ENCODE peak calls at places on chromosome 10, in seven cellular contexts. Z is mucosa of descending colon, T is tibial nerve, A is endothelial cell of umbilical vein, U is HCT116, B is GM23338, C is breast epithelium. Y is an unnamed sample.

GRCh38 chr10:69810998-69811397 is 9.3 kb downstream of the COL13A1 start:
- DNase-seq in T (no peak), U (no peak), Z (no peak), B (no peak), A (peak; percentile 19), C (no peak), Y (no peak)

GRCh38 chr10:133457100-133457841 is 3.5 kb downstream of the SCART1 start:
- DNase-seq in T (no peak), B (no peak), Z (no peak), A (no peak), C (peak; percentile 12), U (no peak), Y (no peak)

GRCh38 chr10:14659626-14660196 is 115.0 kb downstream of the FAM107B start:
- DNase-seq in B (no peak), Z (peak; percentile 31), A (no peak), T (no peak), U (no peak), C (no peak), Y (no peak)

GRCh38 chr10:131311661-131312260 is at the start of gene TCERG1L:
- DNase-seq in Z (no peak), T (no peak), B (peak; percentile 50), C (no peak), A (no peak), U (no peak), Y (no peak)

GRCh38 chr10:104640339-104641149 is 546 bp upstream of the SORCS3 start:
- DNase-seq in B (peak; percentile 38), T (no peak), A (no peak), C (no peak), Z (no peak), U (no peak), Y (no peak)

GRCh38 chr10:23694921-23695824 is 256.3 kb downstream of the OTUD1 start:
- DNase-seq in Z (no peak), U (no peak), A (no peak), T (no peak), B (peak; percentile 56), C (no peak), Y (no peak)

GRCh38 chr10:121572857-121573540 is 25.2 kb downstream of the FGFR2 start:
- DNase-seq in Z (no peak), A (no peak), T (no peak), C (no peak), B (no peak), U (no peak), Y (no peak)

GRCh38 chr10:21525367-21526183 is at the start of gene SKIDA1:
- DNase-seq in C (peak; percentile 80), T (peak; percentile 77), Z (peak; percentile 87), A (peak; percentile 90), U (no peak), B (peak; percentile 91), Y (peak; percentile 84)

GRCh38 chr10:75959209-75959608 is 527.8 kb downstream of the LRMDA start:
- DNase-seq in C (no peak), B (no peak), T (no peak), U (peak; percentile 80), Z (no peak), A (no peak), Y (peak; percentile 81)

GRCh38 chr10:24603333-24603732 is 120.4 kb downstream of the ARHGAP21 start:
- DNase-seq in T (no peak), C (no peak), B (no peak), Z (no peak), A (no peak), U (no peak), Y (peak; percentile 74)

GRCh38 chr10:96714856-96715255 is 5.5 kb downstream of the PIK3AP1 start:
- DNase-seq in A (no peak), B (no peak), U (no peak), C (no peak), T (no peak), Z (no peak), Y (no peak)

GRCh38 chr10:109593686-109594085 is 329.6 kb downstream of the XPNPEP1 start:
- DNase-seq in C (no peak), U (no peak), T (no peak), B (no peak), A (no peak), Z (no peak), Y (no peak)

GRCh38 chr10:43734716-43735115 is 86.0 kb upstream of the ZNF32 start:
- DNase-seq in U (no peak), Z (no peak), B (no peak), C (no peak), T (no peak), A (no peak), Y (no peak)

GRCh38 chr10:71957546-71958275 is 6.5 kb upstream of the CHST3 start:
- DNase-seq in T (no peak), U (no peak), A (no peak), C (no peak), B (peak; percentile 58), Z (no peak), Y (no peak)
- TF ChIP-seq CTCF in T (peak; percentile 13), U (no peak), A (no peak), C (no peak), B (peak; percentile 52), Z (no peak), Y (no peak)

DNA sequence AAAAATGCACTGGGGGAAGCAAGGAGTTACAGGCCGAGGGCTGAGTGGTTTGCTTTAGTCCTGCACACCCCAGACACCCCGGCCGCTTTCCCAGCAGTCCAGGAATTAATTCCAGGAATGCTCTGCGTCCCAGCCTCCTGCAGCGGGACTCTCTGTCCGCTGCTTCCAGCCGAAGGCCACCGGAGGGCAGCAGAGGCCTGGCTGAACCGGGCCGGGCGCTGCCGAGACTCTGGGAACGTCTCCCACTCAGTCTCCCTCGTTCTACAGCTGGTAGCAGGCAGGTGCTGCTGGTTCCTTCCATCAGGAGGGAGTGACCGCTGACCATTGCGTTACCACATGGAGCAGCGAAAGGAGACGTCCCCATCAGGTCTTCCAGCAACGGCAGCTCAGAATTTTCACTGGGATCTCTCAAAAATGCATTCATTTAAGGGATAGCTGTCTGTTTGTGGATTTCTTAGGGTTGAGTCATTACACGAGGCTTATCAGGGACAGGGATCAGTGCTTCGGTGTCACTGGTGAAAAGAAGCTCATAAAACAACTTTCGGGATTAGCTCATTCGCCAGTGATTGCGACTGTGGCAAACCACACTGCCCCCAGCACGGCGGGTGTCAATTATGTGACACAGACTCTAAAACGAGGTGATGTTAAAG is 24.9 kb upstream of the PITRM1 start:
- DNase-seq in U (peak; percentile 74), C (peak; percentile 76), T (peak; percentile 69), B (peak; percentile 86), Z (peak; percentile 87), A (peak; percentile 86), Y (peak; percentile 59)
- H3K4me3 ChIP-seq in U (peak overlapping the region; percentile 47), C (no peak overlapping the region), T (peak overlapping the region; percentile 25), B (no peak overlapping the region), Z (no peak overlapping the region), A (peak overlapping the region; percentile 6), Y (peak overlapping the region; percentile 25)

GRCh38 chr10:1348773-1349050 is 292.5 kb downstream of the WDR37 start:
- DNase-seq in B (no peak), U (no peak), Z (no peak), T (no peak), A (no peak), C (no peak), Y (no peak)

GRCh38 chr10:1345368-1345767 is 289.2 kb downstream of the WDR37 start:
- DNase-seq in C (no peak), Z (no peak), T (no peak), A (no peak), B (no peak), U (no peak), Y (no peak)

GRCh38 chr10:1346201-1346600 is 290.0 kb downstream of the WDR37 start:
- DNase-seq in U (no peak), B (no peak), C (no peak), T (no peak), A (no peak), Z (no peak), Y (no peak)

GRCh38 chr10:1347525-1347924 is 291.3 kb downstream of the WDR37 start:
- DNase-seq in U (no peak), T (no peak), A (no peak), C (no peak), B (no peak), Z (no peak), Y (no peak)

GRCh38 chr10:1347962-1348772 is 292.0 kb downstream of the WDR37 start:
- DNase-seq in U (no peak), A (no peak), Z (no peak), T (no peak), B (no peak), C (no peak), Y (no peak)
- H3K36me3 ChIP-seq in U (no peaks in the 10 kb centered on the region), A (no peaks in the 10 kb centered on the region), Z (no peaks in the 10 kb centered on the region), T (no peaks in the 10 kb centered on the region), B (no peaks in the 10 kb centered on the region), C (no peaks in the 10 kb centered on the region), Y (no peaks in the 10 kb centered on the region)

DNA sequence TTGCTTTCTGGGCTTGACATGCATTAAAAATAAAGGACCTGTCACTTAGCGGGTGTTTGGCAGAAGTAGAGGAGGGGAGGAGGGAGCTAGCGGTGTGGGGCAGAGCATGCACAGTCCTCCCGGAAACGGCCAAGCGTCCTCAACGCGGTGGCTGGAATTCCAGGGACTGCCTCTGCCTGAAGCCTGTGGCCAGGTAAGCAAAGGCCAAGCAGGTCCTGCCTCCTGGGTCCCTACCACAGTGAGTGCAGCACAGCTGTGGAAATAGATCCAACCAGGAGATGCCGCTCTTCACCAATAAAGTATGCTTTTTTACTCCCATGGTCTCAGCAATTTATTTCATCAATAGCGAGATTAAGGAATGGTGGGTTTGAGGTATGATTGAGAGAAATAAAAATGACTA is 323.4 kb downstream of the WDR37 start:
- DNase-seq in A (no peak), T (no peak), B (peak; percentile 76), U (no peak), C (peak; percentile 7), Z (no peak), Y (no peak)
- TF ChIP-seq CTCF in A (no peak), T (no peak), B (peak; percentile 79), U (peak; percentile 26), C (no peak), Z (no peak), Y (no peak)

GRCh38 chr10:106436123-106436740 is 728.3 kb downstream of the SORCS1 start:
- DNase-seq in C (no peak), Z (no peak), T (no peak), B (no peak), A (no peak), U (no peak), Y (peak; percentile 91)

GRCh38 chr10:106440767-106441166 is 723.7 kb downstream of the SORCS1 start:
- DNase-seq in A (no peak), Z (no peak), T (no peak), C (no peak), B (no peak), U (no peak), Y (peak; percentile 94)

GRCh38 chr10:106439366-106439765 is 725.1 kb downstream of the SORCS1 start:
- DNase-seq in C (no peak), B (no peak), T (no peak), Z (no peak), U (no peak), A (no peak), Y (peak; percentile 61)

GRCh38 chr10:106438386-106438785 is 726.1 kb downstream of the SORCS1 start:
- DNase-seq in B (no peak), U (no peak), Z (no peak), T (no peak), C (no peak), A (no peak), Y (peak; percentile 78)

DNA sequence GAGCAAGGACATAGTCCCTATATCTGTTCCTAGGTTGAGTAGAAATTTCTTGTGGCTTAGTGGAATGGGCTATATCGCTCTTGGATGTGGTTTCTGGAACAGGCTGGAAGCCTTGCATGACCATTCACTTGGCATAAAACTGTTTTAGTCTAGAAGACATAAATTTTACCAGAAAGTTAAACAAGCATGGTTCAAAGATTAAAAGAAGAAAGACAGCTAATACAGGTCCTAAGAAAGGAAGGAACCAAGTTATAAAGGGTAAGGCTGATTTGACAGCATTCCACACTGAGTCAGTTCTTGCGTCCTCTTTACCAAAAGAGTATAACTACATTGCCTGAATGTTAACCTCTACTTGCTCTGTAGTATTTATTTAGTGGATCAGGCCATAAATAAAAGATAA is 724.2 kb downstream of the SORCS1 start:
- DNase-seq in B (no peak), C (no peak), U (no peak), Z (no peak), A (no peak), T (no peak), Y (no peak)
- H3K4me3 ChIP-seq in B (no peak overlapping the region), C (no peak overlapping the region), U (no peak overlapping the region), Z (no peak overlapping the region), A (no peak overlapping the region), T (no peak overlapping the region), Y (no peak overlapping the region)